ENCODE peak calls at places on chromosomes 16 and 17, in nine cellular contexts. One of them, this sample, is unnamed.
A peak's percentile ranks its signal among the peaks of the same experiment; 100 is the strongest.

GRCh38 chr17:4616456-4616855 is 25.0 kb downstream of the ALOX15 start:
- DNase-seq in esophagus muscularis mucosa: no peak
- DNase-seq in AG20443: no peak
- DNase-seq in HAP-1: no peak
- DNase-seq in glutamatergic neuron: no peak
- DNase-seq in kidney glomerular epithelial cell: no peak
- DNase-seq in neural crest cell: no peak
- DNase-seq in EH: no peak
- DNase-seq in adipocyte: no peak
- DNase-seq in this sample: no peak

GRCh38 chr16:88534731-88535141 is 35.5 kb upstream of the ZC3H18 start:
- DNase-seq in esophagus muscularis mucosa: no peak
- DNase-seq in AG20443: peak; percentile 76
- DNase-seq in HAP-1: no peak
- DNase-seq in glutamatergic neuron: peak; percentile 59
- DNase-seq in kidney glomerular epithelial cell: no peak
- DNase-seq in neural crest cell: no peak
- DNase-seq in EH: peak; percentile 49
- DNase-seq in adipocyte: peak; percentile 74
- DNase-seq in this sample: peak; percentile 41

GRCh38 chr16:23269248-23270091 is 32.6 kb upstream of the SCNN1B start:
- DNase-seq in esophagus muscularis mucosa: no peak
- DNase-seq in AG20443: no peak
- DNase-seq in HAP-1: no peak
- DNase-seq in glutamatergic neuron: no peak
- DNase-seq in kidney glomerular epithelial cell: no peak
- DNase-seq in neural crest cell: no peak
- DNase-seq in EH: no peak
- DNase-seq in adipocyte: no peak
- DNase-seq in this sample: no peak

GRCh38 chr16:75570351-75571104 is 4.3 kb downstream of the GABARAPL2 start:
- DNase-seq in esophagus muscularis mucosa: no peak
- DNase-seq in AG20443: no peak
- DNase-seq in HAP-1: peak; percentile 0
- DNase-seq in glutamatergic neuron: no peak
- DNase-seq in kidney glomerular epithelial cell: no peak
- DNase-seq in neural crest cell: no peak
- DNase-seq in EH: no peak
- DNase-seq in adipocyte: no peak
- DNase-seq in this sample: no peak

GRCh38 chr17:57946798-57947358 is 8.3 kb downstream of the CUEDC1 start:
- DNase-seq in esophagus muscularis mucosa: no peak
- DNase-seq in AG20443: peak; percentile 55
- DNase-seq in HAP-1: no peak
- DNase-seq in glutamatergic neuron: no peak
- DNase-seq in kidney glomerular epithelial cell: peak; percentile 90
- DNase-seq in neural crest cell: no peak
- DNase-seq in EH: peak; percentile 77
- DNase-seq in adipocyte: peak; percentile 70
- DNase-seq in this sample: peak; percentile 80

GRCh38 chr16:63461248-63461841 is 1425.1 kb upstream of the CDH8 start:
- DNase-seq in esophagus muscularis mucosa: no peak
- DNase-seq in AG20443: peak; percentile 39
- DNase-seq in HAP-1: peak; percentile 20
- DNase-seq in glutamatergic neuron: peak; percentile 31
- DNase-seq in kidney glomerular epithelial cell: peak; percentile 14
- DNase-seq in neural crest cell: peak; percentile 30
- DNase-seq in EH: peak; percentile 38
- DNase-seq in adipocyte: peak; percentile 82
- DNase-seq in this sample: peak; percentile 4

GRCh38 chr16:2720063-2720455 is at the start of gene PRSS27:
- DNase-seq in esophagus muscularis mucosa: no peak
- DNase-seq in AG20443: no peak
- DNase-seq in HAP-1: no peak
- DNase-seq in glutamatergic neuron: no peak
- DNase-seq in kidney glomerular epithelial cell: no peak
- DNase-seq in neural crest cell: no peak
- DNase-seq in EH: no peak
- DNase-seq in adipocyte: no peak
- DNase-seq in this sample: no peak

GRCh38 chr16:78925071-78925714 is 675.3 kb downstream of the MAF start:
- DNase-seq in esophagus muscularis mucosa: no peak
- DNase-seq in AG20443: no peak
- DNase-seq in HAP-1: no peak
- DNase-seq in glutamatergic neuron: peak; percentile 46
- DNase-seq in kidney glomerular epithelial cell: no peak
- DNase-seq in neural crest cell: no peak
- DNase-seq in EH: no peak
- DNase-seq in adipocyte: no peak
- DNase-seq in this sample: peak; percentile 8

GRCh38 chr17:73863761-73864535 is 219.7 kb upstream of the SDK2 start:
- DNase-seq in esophagus muscularis mucosa: no peak
- DNase-seq in AG20443: no peak
- DNase-seq in HAP-1: no peak
- DNase-seq in glutamatergic neuron: no peak
- DNase-seq in kidney glomerular epithelial cell: no peak
- DNase-seq in neural crest cell: no peak
- DNase-seq in EH: no peak
- DNase-seq in adipocyte: no peak
- DNase-seq in this sample: no peak

GRCh38 chr17:40097931-40098845 is 2.2 kb downstream of the NR1D1 start:
- DNase-seq in esophagus muscularis mucosa: no peak
- DNase-seq in AG20443: peak; percentile 57
- DNase-seq in HAP-1: no peak
- DNase-seq in glutamatergic neuron: no peak
- DNase-seq in kidney glomerular epithelial cell: no peak
- DNase-seq in neural crest cell: no peak
- DNase-seq in EH: peak; percentile 70
- DNase-seq in adipocyte: peak; percentile 40
- DNase-seq in this sample: peak; percentile 55

GRCh38 chr17:64442550-64442971 is 6.4 kb upstream of the MILR1 start:
- DNase-seq in esophagus muscularis mucosa: no peak
- DNase-seq in AG20443: no peak
- DNase-seq in HAP-1: no peak
- DNase-seq in glutamatergic neuron: no peak
- DNase-seq in kidney glomerular epithelial cell: no peak
- DNase-seq in neural crest cell: no peak
- DNase-seq in EH: no peak
- DNase-seq in adipocyte: no peak
- DNase-seq in this sample: no peak

GRCh38 chr17:51120357-51120738 is 320 bp downstream of the SPAG9 start:
- DNase-seq in esophagus muscularis mucosa: no peak
- DNase-seq in AG20443: peak; percentile 46
- DNase-seq in HAP-1: no peak
- DNase-seq in glutamatergic neuron: no peak
- DNase-seq in kidney glomerular epithelial cell: peak; percentile 24
- DNase-seq in neural crest cell: peak; percentile 55
- DNase-seq in EH: no peak
- DNase-seq in adipocyte: no peak
- DNase-seq in this sample: peak; percentile 52

GRCh38 chr17:30824002-30824355 is 513 bp downstream of the CRLF3 start:
- DNase-seq in esophagus muscularis mucosa: no peak
- DNase-seq in AG20443: peak; percentile 31
- DNase-seq in HAP-1: peak; percentile 57
- DNase-seq in glutamatergic neuron: peak; percentile 31
- DNase-seq in kidney glomerular epithelial cell: no peak
- DNase-seq in neural crest cell: no peak
- DNase-seq in EH: peak; percentile 21
- DNase-seq in adipocyte: peak; percentile 50
- DNase-seq in this sample: peak; percentile 35

GRCh38 chr17:78431692-78431958 is 53.2 kb downstream of the PGS1 start:
- DNase-seq in esophagus muscularis mucosa: no peak
- DNase-seq in AG20443: no peak
- DNase-seq in HAP-1: no peak
- DNase-seq in glutamatergic neuron: no peak
- DNase-seq in kidney glomerular epithelial cell: no peak
- DNase-seq in neural crest cell: no peak
- DNase-seq in EH: no peak
- DNase-seq in adipocyte: no peak
- DNase-seq in this sample: no peak

GRCh38 chr16:17379121-17379571 is 91.6 kb downstream of the XYLT1 start:
- DNase-seq in esophagus muscularis mucosa: no peak
- DNase-seq in AG20443: peak; percentile 69
- DNase-seq in HAP-1: no peak
- DNase-seq in glutamatergic neuron: no peak
- DNase-seq in kidney glomerular epithelial cell: no peak
- DNase-seq in neural crest cell: no peak
- DNase-seq in EH: peak; percentile 94
- DNase-seq in adipocyte: peak; percentile 45
- DNase-seq in this sample: no peak

GRCh38 chr17:47883589-47884426 is 12.2 kb upstream of the SP2 start:
- DNase-seq in esophagus muscularis mucosa: no peak
- DNase-seq in AG20443: no peak
- DNase-seq in HAP-1: no peak
- DNase-seq in glutamatergic neuron: no peak
- DNase-seq in kidney glomerular epithelial cell: no peak
- DNase-seq in neural crest cell: no peak
- DNase-seq in EH: peak; percentile 36
- DNase-seq in adipocyte: no peak
- DNase-seq in this sample: no peak

GRCh38 chr17:19738757-19739156 is 9.3 kb downstream of the ALDH3A1 start:
- DNase-seq in esophagus muscularis mucosa: no peak
- DNase-seq in AG20443: no peak
- DNase-seq in HAP-1: no peak
- DNase-seq in glutamatergic neuron: no peak
- DNase-seq in kidney glomerular epithelial cell: no peak
- DNase-seq in neural crest cell: no peak
- DNase-seq in EH: no peak
- DNase-seq in adipocyte: no peak
- DNase-seq in this sample: no peak

GRCh38 chr16:19098173-19098572 is 15.6 kb upstream of the ITPRIPL2 start:
- DNase-seq in esophagus muscularis mucosa: no peak
- DNase-seq in AG20443: no peak
- DNase-seq in HAP-1: no peak
- DNase-seq in glutamatergic neuron: no peak
- DNase-seq in kidney glomerular epithelial cell: no peak
- DNase-seq in neural crest cell: no peak
- DNase-seq in EH: no peak
- DNase-seq in adipocyte: no peak
- DNase-seq in this sample: no peak

GRCh38 chr16:78654929-78655328 is 555.5 kb downstream of the WWOX start:
- DNase-seq in esophagus muscularis mucosa: no peak
- DNase-seq in AG20443: no peak
- DNase-seq in HAP-1: no peak
- DNase-seq in glutamatergic neuron: no peak
- DNase-seq in kidney glomerular epithelial cell: no peak
- DNase-seq in neural crest cell: no peak
- DNase-seq in EH: no peak
- DNase-seq in adipocyte: no peak
- DNase-seq in this sample: no peak

GRCh38 chr17:72517413-72518237 is 396.8 kb downstream of the SOX9 start:
- DNase-seq in esophagus muscularis mucosa: no peak
- DNase-seq in AG20443: no peak
- DNase-seq in HAP-1: no peak
- DNase-seq in glutamatergic neuron: no peak
- DNase-seq in kidney glomerular epithelial cell: no peak
- DNase-seq in neural crest cell: no peak
- DNase-seq in EH: no peak
- DNase-seq in adipocyte: no peak
- DNase-seq in this sample: no peak

GRCh38 chr17:75587718-75588545 is at the start of gene MYO15B:
- DNase-seq in esophagus muscularis mucosa: no peak
- DNase-seq in AG20443: no peak
- DNase-seq in HAP-1: no peak
- DNase-seq in glutamatergic neuron: peak; percentile 74
- DNase-seq in kidney glomerular epithelial cell: no peak
- DNase-seq in neural crest cell: peak; percentile 64
- DNase-seq in EH: no peak
- DNase-seq in adipocyte: no peak
- DNase-seq in this sample: no peak

GRCh38 chr17:77572065-77572601 is 386.4 kb upstream of the TNRC6C start:
- DNase-seq in esophagus muscularis mucosa: no peak
- DNase-seq in AG20443: no peak
- DNase-seq in HAP-1: no peak
- DNase-seq in glutamatergic neuron: no peak
- DNase-seq in kidney glomerular epithelial cell: no peak
- DNase-seq in neural crest cell: no peak
- DNase-seq in EH: no peak
- DNase-seq in adipocyte: no peak
- DNase-seq in this sample: no peak

GRCh38 chr16:30488764-30489595 is 16.4 kb downstream of the ITGAL start:
- DNase-seq in esophagus muscularis mucosa: no peak
- DNase-seq in AG20443: peak; percentile 6
- DNase-seq in HAP-1: no peak
- DNase-seq in glutamatergic neuron: no peak
- DNase-seq in kidney glomerular epithelial cell: no peak
- DNase-seq in neural crest cell: no peak
- DNase-seq in EH: no peak
- DNase-seq in adipocyte: no peak
- DNase-seq in this sample: no peak

GRCh38 chr17:65558683-65559311 is 2.7 kb downstream of the AXIN2 start:
- DNase-seq in esophagus muscularis mucosa: no peak
- DNase-seq in AG20443: no peak
- DNase-seq in HAP-1: no peak
- DNase-seq in glutamatergic neuron: no peak
- DNase-seq in kidney glomerular epithelial cell: no peak
- DNase-seq in neural crest cell: no peak
- DNase-seq in EH: no peak
- DNase-seq in adipocyte: peak; percentile 36
- DNase-seq in this sample: no peak

GRCh38 chr17:38872671-38873385 is 3.0 kb downstream of the LASP1 start:
- DNase-seq in esophagus muscularis mucosa: no peak
- DNase-seq in AG20443: no peak
- DNase-seq in HAP-1: no peak
- DNase-seq in glutamatergic neuron: no peak
- DNase-seq in kidney glomerular epithelial cell: no peak
- DNase-seq in neural crest cell: no peak
- DNase-seq in EH: no peak
- DNase-seq in adipocyte: no peak
- DNase-seq in this sample: no peak

GRCh38 chr16:3949946-3950342 is 69.4 kb upstream of the CREBBP start:
- DNase-seq in esophagus muscularis mucosa: no peak
- DNase-seq in AG20443: no peak
- DNase-seq in HAP-1: no peak
- DNase-seq in glutamatergic neuron: no peak
- DNase-seq in kidney glomerular epithelial cell: no peak
- DNase-seq in neural crest cell: no peak
- DNase-seq in EH: no peak
- DNase-seq in adipocyte: no peak
- DNase-seq in this sample: no peak

GRCh38 chr16:66260522-66261290 is 105.8 kb upstream of the CDH5 start:
- DNase-seq in esophagus muscularis mucosa: no peak
- DNase-seq in AG20443: no peak
- DNase-seq in HAP-1: no peak
- DNase-seq in glutamatergic neuron: no peak
- DNase-seq in kidney glomerular epithelial cell: no peak
- DNase-seq in neural crest cell: no peak
- DNase-seq in EH: no peak
- DNase-seq in adipocyte: no peak
- DNase-seq in this sample: no peak

GRCh38 chr16:78292726-78293380 is 193.4 kb downstream of the WWOX start:
- DNase-seq in esophagus muscularis mucosa: no peak
- DNase-seq in AG20443: no peak
- DNase-seq in HAP-1: no peak
- DNase-seq in glutamatergic neuron: no peak
- DNase-seq in kidney glomerular epithelial cell: peak; percentile 22
- DNase-seq in neural crest cell: no peak
- DNase-seq in EH: no peak
- DNase-seq in adipocyte: no peak
- DNase-seq in this sample: no peak

GRCh38 chr17:30208214-30208613 is 27.3 kb downstream of the SLC6A4 start:
- DNase-seq in esophagus muscularis mucosa: peak; percentile 1
- DNase-seq in AG20443: no peak
- DNase-seq in HAP-1: no peak
- DNase-seq in glutamatergic neuron: no peak
- DNase-seq in kidney glomerular epithelial cell: no peak
- DNase-seq in neural crest cell: no peak
- DNase-seq in EH: no peak
- DNase-seq in adipocyte: no peak
- DNase-seq in this sample: no peak

This sample was measured in RWPE1.